ENCODE peak calls at places on chromosomes 16 and 17, in nine cellular contexts. One of them, this sample, is unnamed.

GRCh38 chr16:68319185-68319908 is 8.5 kb downstream of the PRMT7 start:
- DNase-seq in hepatocyte: no peak
- DNase-seq in uterus: no peak
- DNase-seq in H1: no peak
- DNase-seq in stomach: no peak
- DNase-seq in tibial nerve: no peak
- DNase-seq in cardiac muscle cell: no peak
- DNase-seq in vagina: no peak
- DNase-seq in CD4-positive, alpha-beta T cell: no peak
- DNase-seq in this sample: no peak

GRCh38 chr16:11677451-11677951 is 9.2 kb downstream of the SNN start:
- DNase-seq in tibial nerve: no peak
- DNase-seq in stomach: no peak
- DNase-seq in H1: no peak
- DNase-seq in cardiac muscle cell: no peak
- DNase-seq in CD4-positive, alpha-beta T cell: no peak
- DNase-seq in hepatocyte: no peak
- DNase-seq in uterus: no peak
- DNase-seq in vagina: no peak
- DNase-seq in this sample: no peak

GRCh38 chr16:67451061-67451703 is 20.3 kb downstream of the HSD11B2 start:
- DNase-seq in stomach: no peak
- DNase-seq in cardiac muscle cell: no peak
- DNase-seq in vagina: no peak
- DNase-seq in CD4-positive, alpha-beta T cell: no peak
- DNase-seq in hepatocyte: no peak
- DNase-seq in uterus: peak; percentile 71
- DNase-seq in H1: no peak
- DNase-seq in tibial nerve: no peak
- DNase-seq in this sample: no peak

GRCh38 chr17:77319211-77320031 is 178.7 kb downstream of the SEC14L1 start:
- DNase-seq in CD4-positive, alpha-beta T cell: no peak
- DNase-seq in H1: no peak
- DNase-seq in stomach: peak; percentile 88
- DNase-seq in vagina: no peak
- DNase-seq in cardiac muscle cell: peak; percentile 82
- DNase-seq in hepatocyte: peak; percentile 94
- DNase-seq in tibial nerve: peak; percentile 85
- DNase-seq in uterus: peak; percentile 81
- DNase-seq in this sample: peak; percentile 80

GRCh38 chr17:1304962-1305361 is 25.5 kb downstream of the TRARG1 start:
- DNase-seq in H1: no peak
- DNase-seq in uterus: no peak
- DNase-seq in tibial nerve: no peak
- DNase-seq in vagina: no peak
- DNase-seq in stomach: no peak
- DNase-seq in CD4-positive, alpha-beta T cell: no peak
- DNase-seq in cardiac muscle cell: no peak
- DNase-seq in hepatocyte: no peak
- DNase-seq in this sample: no peak

GRCh38 chr16:86854058-86854621 is 275.8 kb downstream of the FOXL1 start:
- DNase-seq in stomach: no peak
- DNase-seq in CD4-positive, alpha-beta T cell: no peak
- DNase-seq in vagina: no peak
- DNase-seq in uterus: no peak
- DNase-seq in tibial nerve: no peak
- DNase-seq in hepatocyte: peak; percentile 62
- DNase-seq in H1: no peak
- DNase-seq in cardiac muscle cell: peak; percentile 10
- DNase-seq in this sample: no peak

GRCh38 chr17:15233022-15233805 is 31.9 kb downstream of the PMP22 start:
- DNase-seq in cardiac muscle cell: peak; percentile 42
- DNase-seq in CD4-positive, alpha-beta T cell: no peak
- DNase-seq in H1: no peak
- DNase-seq in vagina: no peak
- DNase-seq in hepatocyte: peak; percentile 39
- DNase-seq in uterus: no peak
- DNase-seq in stomach: no peak
- DNase-seq in tibial nerve: no peak
- DNase-seq in this sample: no peak

GRCh38 chr16:29900102-29900887 is at the start of gene ASPHD1:
- DNase-seq in stomach: peak; percentile 84
- DNase-seq in CD4-positive, alpha-beta T cell: peak; percentile 50
- DNase-seq in cardiac muscle cell: peak; percentile 92
- DNase-seq in hepatocyte: peak; percentile 88
- DNase-seq in tibial nerve: peak; percentile 21
- DNase-seq in H1: peak; percentile 25
- DNase-seq in uterus: peak; percentile 76
- DNase-seq in vagina: no peak
- DNase-seq in this sample: peak; percentile 91

GRCh38 chr16:57834936-57835335 is 32.6 kb upstream of the KIFC3 start:
- DNase-seq in H1: no peak
- DNase-seq in vagina: no peak
- DNase-seq in stomach: no peak
- DNase-seq in uterus: no peak
- DNase-seq in tibial nerve: no peak
- DNase-seq in CD4-positive, alpha-beta T cell: no peak
- DNase-seq in hepatocyte: no peak
- DNase-seq in cardiac muscle cell: peak; percentile 29
- DNase-seq in this sample: no peak

GRCh38 chr16:67489401-67490083 is 6.2 kb upstream of the AGRP start:
- DNase-seq in hepatocyte: no peak
- DNase-seq in stomach: no peak
- DNase-seq in H1: no peak
- DNase-seq in CD4-positive, alpha-beta T cell: no peak
- DNase-seq in vagina: no peak
- DNase-seq in tibial nerve: no peak
- DNase-seq in uterus: no peak
- DNase-seq in cardiac muscle cell: peak; percentile 29
- DNase-seq in this sample: no peak

GRCh38 chr16:65123846-65124513 is 2.1 kb upstream of the CDH11 start:
- DNase-seq in stomach: no peak
- DNase-seq in vagina: no peak
- DNase-seq in H1: no peak
- DNase-seq in hepatocyte: peak; percentile 24
- DNase-seq in CD4-positive, alpha-beta T cell: no peak
- DNase-seq in tibial nerve: no peak
- DNase-seq in cardiac muscle cell: no peak
- DNase-seq in uterus: no peak
- DNase-seq in this sample: no peak

GRCh38 chr17:41481051-41481450 is at the start of gene KRT35:
- DNase-seq in stomach: no peak
- DNase-seq in vagina: no peak
- DNase-seq in H1: no peak
- DNase-seq in uterus: no peak
- DNase-seq in hepatocyte: no peak
- DNase-seq in CD4-positive, alpha-beta T cell: no peak
- DNase-seq in tibial nerve: no peak
- DNase-seq in cardiac muscle cell: no peak
- DNase-seq in this sample: no peak

GRCh38 chr16:580141-580945 is 9.5 kb upstream of the RAB40C start:
- DNase-seq in cardiac muscle cell: no peak
- DNase-seq in vagina: no peak
- DNase-seq in CD4-positive, alpha-beta T cell: no peak
- DNase-seq in H1: no peak
- DNase-seq in stomach: no peak
- DNase-seq in hepatocyte: no peak
- DNase-seq in uterus: no peak
- DNase-seq in tibial nerve: no peak
- DNase-seq in this sample: no peak

GRCh38 chr16:69565611-69566436 is at the start of gene NFAT5:
- DNase-seq in uterus: peak; percentile 94
- DNase-seq in CD4-positive, alpha-beta T cell: peak; percentile 85
- DNase-seq in hepatocyte: peak; percentile 96
- DNase-seq in H1: peak; percentile 53
- DNase-seq in vagina: no peak
- DNase-seq in cardiac muscle cell: peak; percentile 91
- DNase-seq in stomach: peak; percentile 92
- DNase-seq in tibial nerve: peak; percentile 85
- DNase-seq in this sample: peak; percentile 94

GRCh38 chr17:42843358-42843934 is 934 bp upstream of the AOC2 start:
- DNase-seq in CD4-positive, alpha-beta T cell: no peak
- DNase-seq in uterus: no peak
- DNase-seq in vagina: no peak
- DNase-seq in tibial nerve: no peak
- DNase-seq in H1: no peak
- DNase-seq in stomach: no peak
- DNase-seq in cardiac muscle cell: peak; percentile 86
- DNase-seq in hepatocyte: peak; percentile 80
- DNase-seq in this sample: no peak

GRCh38 chr16:11799509-11800384 is 2.7 kb upstream of the ZC3H7A start:
- DNase-seq in hepatocyte: no peak
- DNase-seq in cardiac muscle cell: no peak
- DNase-seq in stomach: no peak
- DNase-seq in vagina: no peak
- DNase-seq in uterus: no peak
- DNase-seq in H1: no peak
- DNase-seq in tibial nerve: no peak
- DNase-seq in CD4-positive, alpha-beta T cell: no peak
- DNase-seq in this sample: no peak

GRCh38 chr16:67987460-67988160 is 7.3 kb upstream of the DPEP3 start:
- DNase-seq in cardiac muscle cell: no peak
- DNase-seq in CD4-positive, alpha-beta T cell: no peak
- DNase-seq in stomach: no peak
- DNase-seq in vagina: no peak
- DNase-seq in hepatocyte: no peak
- DNase-seq in uterus: no peak
- DNase-seq in H1: no peak
- DNase-seq in tibial nerve: no peak
- DNase-seq in this sample: no peak

GRCh38 chr16:71840052-71840451 is 5.7 kb upstream of the ATXN1L start:
- DNase-seq in tibial nerve: no peak
- DNase-seq in H1: no peak
- DNase-seq in cardiac muscle cell: peak; percentile 18
- DNase-seq in uterus: no peak
- DNase-seq in stomach: no peak
- DNase-seq in CD4-positive, alpha-beta T cell: no peak
- DNase-seq in vagina: no peak
- DNase-seq in hepatocyte: no peak
- DNase-seq in this sample: no peak

GRCh38 chr16:82368041-82368440 is 198.0 kb upstream of the MPHOSPH6 start:
- DNase-seq in hepatocyte: peak; percentile 57
- DNase-seq in uterus: no peak
- DNase-seq in vagina: no peak
- DNase-seq in H1: no peak
- DNase-seq in stomach: peak; percentile 66
- DNase-seq in CD4-positive, alpha-beta T cell: no peak
- DNase-seq in tibial nerve: no peak
- DNase-seq in cardiac muscle cell: peak; percentile 35
- DNase-seq in this sample: peak; percentile 55
- TF ChIP-seq CTCF in hepatocyte: peak; percentile 46
- TF ChIP-seq CTCF in uterus: no peak
- TF ChIP-seq CTCF in vagina: no peak
- TF ChIP-seq CTCF in H1: peak; percentile 42
- TF ChIP-seq CTCF in stomach: peak; percentile 44
- TF ChIP-seq CTCF in CD4-positive, alpha-beta T cell: no peak
- TF ChIP-seq CTCF in tibial nerve: no peak
- TF ChIP-seq CTCF in cardiac muscle cell: peak; percentile 13
- TF ChIP-seq CTCF in this sample: peak; percentile 57

GRCh38 chr17:76191891-76192290 is 48.4 kb downstream of the RNF157 start:
- DNase-seq in vagina: no peak
- DNase-seq in uterus: no peak
- DNase-seq in stomach: no peak
- DNase-seq in CD4-positive, alpha-beta T cell: no peak
- DNase-seq in tibial nerve: no peak
- DNase-seq in cardiac muscle cell: no peak
- DNase-seq in hepatocyte: no peak
- DNase-seq in H1: no peak
- DNase-seq in this sample: no peak

GRCh38 chr17:76195281-76196096 is 44.8 kb downstream of the RNF157 start:
- DNase-seq in vagina: no peak
- DNase-seq in uterus: no peak
- DNase-seq in H1: no peak
- DNase-seq in tibial nerve: no peak
- DNase-seq in stomach: no peak
- DNase-seq in cardiac muscle cell: no peak
- DNase-seq in CD4-positive, alpha-beta T cell: no peak
- DNase-seq in hepatocyte: no peak
- DNase-seq in this sample: no peak

GRCh38 chr17:76189741-76190140 is 48.7 kb upstream of the FOXJ1 start:
- DNase-seq in cardiac muscle cell: no peak
- DNase-seq in uterus: no peak
- DNase-seq in vagina: no peak
- DNase-seq in stomach: no peak
- DNase-seq in H1: no peak
- DNase-seq in hepatocyte: no peak
- DNase-seq in CD4-positive, alpha-beta T cell: no peak
- DNase-seq in tibial nerve: no peak
- DNase-seq in this sample: no peak

GRCh38 chr17:76196675-76197074 is 43.6 kb downstream of the RNF157 start:
- DNase-seq in CD4-positive, alpha-beta T cell: no peak
- DNase-seq in uterus: peak; percentile 41
- DNase-seq in stomach: peak; percentile 52
- DNase-seq in cardiac muscle cell: peak; percentile 56
- DNase-seq in vagina: no peak
- DNase-seq in hepatocyte: no peak
- DNase-seq in H1: no peak
- DNase-seq in tibial nerve: peak; percentile 59
- DNase-seq in this sample: peak; percentile 41

GRCh38 chr17:76193616-76194015 is 46.7 kb downstream of the RNF157 start:
- DNase-seq in hepatocyte: no peak
- DNase-seq in vagina: no peak
- DNase-seq in uterus: no peak
- DNase-seq in tibial nerve: no peak
- DNase-seq in stomach: no peak
- DNase-seq in H1: no peak
- DNase-seq in CD4-positive, alpha-beta T cell: no peak
- DNase-seq in cardiac muscle cell: no peak
- DNase-seq in this sample: no peak
- H3K27ac ChIP-seq in hepatocyte: no peak overlapping the region
- H3K27ac ChIP-seq in vagina: no peak overlapping the region
- H3K27ac ChIP-seq in uterus: no peak overlapping the region
- H3K27ac ChIP-seq in tibial nerve: no peak overlapping the region
- H3K27ac ChIP-seq in stomach: no peak overlapping the region
- H3K27ac ChIP-seq in H1: no peak overlapping the region
- H3K27ac ChIP-seq in CD4-positive, alpha-beta T cell: peak overlapping the region; percentile 60
- H3K27ac ChIP-seq in cardiac muscle cell: no peak overlapping the region
- H3K27ac ChIP-seq in this sample: no peak overlapping the region

GRCh38 chr17:49901460-49902331 is 53.8 kb upstream of the TAC4 start:
- DNase-seq in H1: no peak
- DNase-seq in hepatocyte: peak; percentile 68
- DNase-seq in tibial nerve: no peak
- DNase-seq in CD4-positive, alpha-beta T cell: no peak
- DNase-seq in stomach: no peak
- DNase-seq in cardiac muscle cell: no peak
- DNase-seq in vagina: no peak
- DNase-seq in uterus: no peak
- DNase-seq in this sample: no peak
- H3K27me3 ChIP-seq in H1: peaks cover 48% of the 10 kb centered on the region
- H3K27me3 ChIP-seq in hepatocyte: peaks cover 42% of the 10 kb centered on the region
- H3K27me3 ChIP-seq in tibial nerve: no peaks in the 10 kb centered on the region
- H3K27me3 ChIP-seq in CD4-positive, alpha-beta T cell: peaks cover 84% of the 10 kb centered on the region
- H3K27me3 ChIP-seq in stomach: peaks cover 66% of the 10 kb centered on the region
- H3K27me3 ChIP-seq in cardiac muscle cell: peaks cover 51% of the 10 kb centered on the region
- H3K27me3 ChIP-seq in vagina: no peaks in the 10 kb centered on the region
- H3K27me3 ChIP-seq in uterus: no peaks in the 10 kb centered on the region
- H3K27me3 ChIP-seq in this sample: peaks cover 39% of the 10 kb centered on the region

GRCh38 chr17:79301469-79301868 is 226.8 kb downstream of the ENGASE start:
- DNase-seq in tibial nerve: no peak
- DNase-seq in cardiac muscle cell: no peak
- DNase-seq in hepatocyte: no peak
- DNase-seq in CD4-positive, alpha-beta T cell: no peak
- DNase-seq in stomach: no peak
- DNase-seq in uterus: no peak
- DNase-seq in vagina: no peak
- DNase-seq in H1: no peak
- DNase-seq in this sample: no peak
- TF ChIP-seq CTCF in tibial nerve: no peak
- TF ChIP-seq CTCF in cardiac muscle cell: no peak
- TF ChIP-seq CTCF in hepatocyte: no peak
- TF ChIP-seq CTCF in CD4-positive, alpha-beta T cell: no peak
- TF ChIP-seq CTCF in stomach: no peak
- TF ChIP-seq CTCF in uterus: no peak
- TF ChIP-seq CTCF in vagina: no peak
- TF ChIP-seq CTCF in H1: peak; percentile 27
- TF ChIP-seq CTCF in this sample: no peak

This sample was measured in dorsolateral prefrontal cortex.